ENCODE peak calls at places on chromosomes 11 and 22, in six cellular contexts. S, N, F, C, E and P are unnamed samples.

GRCh38 chr11:62852523-62853188 is 13.3 kb upstream of the WDR74 start:
- DNase-seq in S (no peak), N (no peak), E (no peak), C (no peak), F (no peak), P (no peak)

GRCh38 chr11:26847459-26847858 is 125.6 kb upstream of the SLC5A12 start:
- DNase-seq in F (no peak), E (no peak), C (no peak), S (no peak), N (no peak), P (no peak)

GRCh38 chr11:35009941-35010337 is 93.5 kb downstream of the PDHX start:
- DNase-seq in S (no peak), C (no peak), E (no peak), F (no peak), N (no peak), P (no peak)

GRCh38 chr11:112016088-112016764 is 9.0 kb upstream of the DLAT start:
- DNase-seq in C (no peak), N (no peak), F (no peak), E (no peak), S (no peak), P (no peak)

GRCh38 chr22:21690401-21690801 is 24.6 kb downstream of the PPIL2 start:
- DNase-seq in S (no peak), F (no peak), E (no peak), N (no peak), C (no peak), P (no peak)

GRCh38 chr11:68704887-68705286 is 20.5 kb downstream of the GAL start:
- DNase-seq in F (no peak), N (no peak), S (no peak), C (no peak), E (peak; percentile 34), P (no peak)

GRCh38 chr22:20131856-20132685 is 467 bp downstream of the ZDHHC8 start:
- DNase-seq in C (no peak), E (no peak), N (peak; percentile 66), F (no peak), S (peak; percentile 85), P (no peak)

GRCh38 chr11:87300640-87301381 is 263.1 kb downstream of the TMEM135 start:
- DNase-seq in E (no peak), S (no peak), F (no peak), C (no peak), N (peak; percentile 13), P (peak; percentile 23)

GRCh38 chr22:50733521-50734342 is 4.3 kb upstream of the ACR start:
- DNase-seq in C (no peak), N (no peak), E (no peak), F (no peak), S (peak; percentile 84), P (no peak)

GRCh38 chr11:64121637-64122410 is 44.1 kb downstream of the MACROD1 start:
- DNase-seq in S (no peak), F (no peak), C (no peak), E (no peak), N (no peak), P (no peak)

GRCh38 chr11:64372802-64373597 is 14.0 kb downstream of the RPS6KA4 start:
- DNase-seq in F (peak; percentile 51), E (no peak), N (peak; percentile 95), S (peak; percentile 90), C (peak; percentile 92), P (no peak)

GRCh38 chr11:57073121-57073520 is 84.4 kb downstream of the OR5AK2 start:
- DNase-seq in S (no peak), F (no peak), N (no peak), E (no peak), C (no peak), P (no peak)

GRCh38 chr22:19448076-19448607 is 631 bp upstream of the C22orf39 start:
- DNase-seq in C (no peak), N (peak; percentile 86), S (peak; percentile 76), E (no peak), F (peak; percentile 55), P (peak; percentile 22)

GRCh38 chr11:9799901-9800300 is 136.0 kb downstream of the SWAP70 start:
- DNase-seq in N (no peak), S (no peak), F (no peak), E (no peak), C (no peak), P (no peak)

GRCh38 chr22:25143161-25144076 is 56.2 kb upstream of the CRYBB3 start:
- DNase-seq in F (no peak), N (no peak), C (no peak), E (no peak), S (no peak), P (no peak)

GRCh38 chr11:110491577-110492352 is 62.0 kb downstream of the FDX1 start:
- DNase-seq in N (no peak), C (no peak), S (no peak), E (peak; percentile 39), F (no peak), P (no peak)

GRCh38 chr11:110486176-110486575 is 56.4 kb downstream of the FDX1 start:
- DNase-seq in C (no peak), E (no peak), S (no peak), F (no peak), N (no peak), P (no peak)

GRCh38 chr11:110488446-110488845 is 58.7 kb downstream of the FDX1 start:
- DNase-seq in F (no peak), E (no peak), S (no peak), C (no peak), N (no peak), P (no peak)

GRCh38 chr11:110490886-110491285 is 61.1 kb downstream of the FDX1 start:
- DNase-seq in S (no peak), N (peak; percentile 27), F (no peak), E (no peak), C (no peak), P (no peak)
- TF ChIP-seq JUND in S (no peak), N (no peak), F (no peak), E (no peak), C (no peak), P (no peak)

DNA sequence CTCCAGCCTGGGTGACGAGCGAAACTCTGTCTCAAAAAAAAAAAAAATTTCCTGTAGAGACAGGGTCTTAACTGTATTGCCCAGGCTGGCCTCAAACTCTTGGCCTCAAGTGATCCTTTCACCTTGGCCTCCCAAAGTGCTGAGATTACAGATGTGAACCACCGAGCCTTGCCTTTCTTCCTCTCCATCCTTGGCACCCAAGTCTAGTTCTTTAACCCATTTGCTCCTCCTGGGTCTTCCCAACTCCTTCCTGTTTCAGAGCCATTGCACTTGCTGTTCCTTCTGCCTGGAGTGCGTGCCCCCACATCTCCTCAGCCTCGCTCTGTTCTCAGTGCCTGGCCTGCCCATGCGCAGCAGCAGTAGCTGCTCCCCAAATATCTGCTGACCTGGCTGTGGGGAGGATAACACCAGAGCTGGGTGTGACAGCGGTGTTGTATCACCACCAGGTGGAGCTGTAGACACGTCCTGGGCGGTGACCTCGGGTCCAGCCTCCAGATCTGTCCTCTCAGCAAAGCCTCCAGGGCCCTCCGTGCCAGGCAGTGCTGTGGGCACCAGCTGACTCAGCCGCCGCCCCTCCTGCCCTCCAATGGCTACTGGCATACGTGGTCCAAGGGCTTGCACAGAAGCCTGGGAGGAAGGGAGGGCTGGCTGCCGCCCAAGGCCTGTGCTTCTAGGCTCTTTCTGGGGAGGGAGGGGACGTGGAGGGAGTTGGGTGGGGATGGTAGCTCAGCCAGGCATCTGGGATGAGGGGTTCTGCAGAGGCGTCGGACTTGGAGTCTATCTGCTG is 22.0 kb downstream of the TEF start:
- DNase-seq in N (peak; percentile 89), E (peak; percentile 66), F (peak; percentile 76), C (peak; percentile 81), S (peak; percentile 82), P (peak; percentile 84)
- TF ChIP-seq JUND in N (no peak), E (no peak), F (no peak), C (no peak), S (no peak), P (no peak)

GRCh38 chr11:116467809-116468208 is 305.0 kb downstream of the BUD13 start:
- DNase-seq in F (no peak), S (no peak), E (no peak), C (no peak), N (no peak), P (no peak)
- TF ChIP-seq JUND in F (no peak), S (no peak), E (no peak), C (no peak), N (no peak), P (no peak)

GRCh38 chr11:859394-860131 is 16.9 kb downstream of the TSPAN4 start:
- DNase-seq in N (peak; percentile 70), C (no peak), S (peak; percentile 97), E (no peak), F (no peak), P (peak; percentile 42)
- TF ChIP-seq JUND in N (no peak), C (no peak), S (no peak), E (no peak), F (no peak), P (no peak)

GRCh38 chr11:36037031-36037430 is 93.2 kb downstream of the LDLRAD3 start:
- DNase-seq in C (no peak), N (no peak), E (no peak), S (no peak), F (no peak), P (no peak)
- TF ChIP-seq JUND in C (no peak), N (no peak), E (no peak), S (no peak), F (no peak), P (no peak)

GRCh38 chr22:40651057-40651456 is 14.5 kb upstream of the MRTFA start:
- DNase-seq in N (no peak), S (no peak), E (no peak), F (no peak), C (no peak), P (no peak)

GRCh38 chr22:40648386-40648785 is 11.9 kb upstream of the MRTFA start:
- DNase-seq in F (no peak), C (no peak), N (no peak), S (no peak), E (no peak), P (no peak)

GRCh38 chr22:40653361-40653760 is 16.8 kb upstream of the MRTFA start:
- DNase-seq in S (no peak), F (no peak), C (no peak), N (no peak), E (no peak), P (no peak)

GRCh38 chr22:40654522-40655167 is 18.1 kb upstream of the MRTFA start:
- DNase-seq in S (peak; percentile 64), N (peak; percentile 32), E (no peak), F (no peak), C (no peak), P (no peak)

GRCh38 chr22:40651563-40652501 is 15.3 kb upstream of the MRTFA start:
- DNase-seq in E (peak; percentile 58), S (peak; percentile 84), C (peak; percentile 95), F (peak; percentile 95), N (peak; percentile 91), P (peak; percentile 78)
- TF ChIP-seq JUND in E (peak; percentile 23), S (no peak), C (peak; percentile 39), F (peak; percentile 29), N (peak; percentile 73), P (no peak)